ENCODE peak calls at places on chromosomes 16 and 17, in four cellular contexts. K is GM12878, C is HepG2, R is K562. E is an unnamed sample.

GRCh38 chr16:68005786-68006286 is 6.6 kb upstream of the DPEP2 start:
- DNase-seq in K (no peak), C (no peak), R (no peak), E (no peak)

GRCh38 chr16:29156511-29156910 is 171.7 kb downstream of the LAT start:
- DNase-seq in K (no peak), C (no peak), R (no peak), E (no peak)

GRCh38 chr16:23365602-23366240 is 63.6 kb downstream of the SCNN1B start:
- DNase-seq in K (peak), C (no peak), R (no peak), E (no peak)

GRCh38 chr16:66443269-66443652 is 16.2 kb downstream of the BEAN1 start:
- DNase-seq in K (no peak), C (no peak), R (no peak), E (no peak)

GRCh38 chr17:77842148-77842905 is 116.2 kb upstream of the TNRC6C start:
- DNase-seq in K (no peak), C (no peak), R (no peak), E (peak)

GRCh38 chr17:39704821-39705551 is 5.1 kb downstream of the ERBB2 start:
- DNase-seq in K (no peak), C (no peak), R (no peak), E (peak)

GRCh38 chr16:85162478-85163277 is 50.4 kb upstream of the CIBAR2 start:
- DNase-seq in K (no peak), C (no peak), R (no peak), E (no peak)

GRCh38 chr16:15440852-15441251 is 6.5 kb downstream of the BMERB1 start:
- DNase-seq in K (no peak), C (no peak), R (no peak), E (no peak)

GRCh38 chr16:77660311-77660710 is 62.0 kb upstream of the NUDT7 start:
- DNase-seq in K (no peak), C (peak), R (peak), E (no peak)

GRCh38 chr17:17667947-17668346 is 13.3 kb upstream of the RAI1 start:
- DNase-seq in K (no peak), C (no peak), R (no peak), E (no peak)

GRCh38 chr17:17665255-17665654 is 16.0 kb upstream of the RAI1 start:
- DNase-seq in K (no peak), C (no peak), R (no peak), E (no peak)

GRCh38 chr17:17668358-17668757 is 12.9 kb upstream of the RAI1 start:
- DNase-seq in K (no peak), C (no peak), R (no peak), E (no peak)

GRCh38 chr17:17666111-17666714 is 15.0 kb upstream of the RAI1 start:
- DNase-seq in K (no peak), C (peak), R (no peak), E (no peak)

DNA sequence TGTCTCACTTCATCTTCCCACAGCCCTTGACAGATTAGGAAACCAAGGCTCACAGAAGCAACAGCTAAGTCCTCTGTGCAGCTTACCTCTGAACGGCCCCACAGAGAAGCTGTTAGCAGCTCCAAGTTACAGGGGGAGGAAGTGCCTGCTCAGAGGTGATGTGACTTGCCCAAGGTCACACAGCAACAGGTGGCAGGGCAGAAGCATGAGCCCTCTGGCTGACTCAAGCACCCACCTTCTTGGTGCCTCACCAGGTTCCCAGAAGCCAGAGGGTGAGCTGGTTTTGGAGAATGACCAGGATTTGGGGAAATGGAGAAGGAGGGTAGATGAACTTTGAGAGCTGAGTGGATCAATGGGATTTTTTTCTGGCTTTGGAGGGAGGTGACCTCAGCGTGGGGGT is 14.0 kb upstream of the RAI1 start:
- DNase-seq in K (no peak), C (no peak), R (no peak), E (no peak)
- TF ChIP-seq ESRRA in K (no peak), C (no peak), R (no peak), E (no peak)

GRCh38 chr17:7389924-7390910 is 4.1 kb downstream of the PLSCR3 start:
- DNase-seq in K (no peak), C (no peak), R (no peak), E (no peak)
- TF ChIP-seq ATF3 in K (no peak), C (no peak), R (no peak), E (no peak)

DNA sequence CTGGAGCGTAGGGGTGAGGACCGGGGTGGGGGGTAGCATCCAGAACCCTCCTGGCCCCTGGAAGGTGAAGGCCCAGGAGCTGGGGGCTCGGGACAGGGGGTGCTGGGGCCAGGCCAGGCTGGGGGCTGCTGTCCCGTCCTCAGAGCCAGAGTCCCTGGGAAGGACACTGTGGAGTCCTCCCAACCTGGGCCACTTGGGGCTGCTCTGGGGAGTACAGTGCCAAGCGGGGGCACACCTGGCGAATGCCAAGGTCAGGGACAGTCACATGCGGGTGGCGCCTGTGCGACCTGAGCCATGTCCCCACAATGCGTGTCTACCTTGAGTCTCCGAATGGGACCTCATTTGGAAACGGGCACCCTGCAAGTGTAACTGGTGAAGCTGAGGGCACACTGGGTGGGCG is 1.2 kb upstream of the PERCC1 start:
- DNase-seq in K (no peak), C (no peak), R (no peak), E (no peak)
- TF ChIP-seq ESRRA in K (no peak), C (no peak), R (no peak), E (no peak)

DNA sequence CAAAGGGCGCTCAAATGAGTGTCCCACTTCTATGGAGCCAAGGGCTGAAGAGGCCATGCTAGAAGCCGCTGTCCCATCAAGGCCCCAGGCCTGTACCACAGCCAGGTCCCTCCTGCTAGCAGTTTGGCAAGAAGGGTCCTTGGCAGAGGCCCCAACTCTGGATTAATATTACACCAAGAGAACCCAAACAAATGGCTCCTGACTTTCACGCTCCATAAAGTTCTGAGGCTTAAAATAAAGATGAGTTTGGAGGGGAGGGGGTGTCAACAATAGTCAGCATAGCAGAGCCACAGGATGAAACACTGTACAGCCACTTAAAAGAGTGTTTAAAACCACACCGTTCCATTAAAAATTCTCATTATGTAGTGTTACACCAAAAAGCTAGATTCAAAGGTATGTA is 30.5 kb downstream of the CUEDC1 start:
- DNase-seq in K (no peak), C (no peak), R (no peak), E (no peak)
- TF ChIP-seq ATF3 in K (no peak), C (no peak), R (no peak), E (no peak)

DNA sequence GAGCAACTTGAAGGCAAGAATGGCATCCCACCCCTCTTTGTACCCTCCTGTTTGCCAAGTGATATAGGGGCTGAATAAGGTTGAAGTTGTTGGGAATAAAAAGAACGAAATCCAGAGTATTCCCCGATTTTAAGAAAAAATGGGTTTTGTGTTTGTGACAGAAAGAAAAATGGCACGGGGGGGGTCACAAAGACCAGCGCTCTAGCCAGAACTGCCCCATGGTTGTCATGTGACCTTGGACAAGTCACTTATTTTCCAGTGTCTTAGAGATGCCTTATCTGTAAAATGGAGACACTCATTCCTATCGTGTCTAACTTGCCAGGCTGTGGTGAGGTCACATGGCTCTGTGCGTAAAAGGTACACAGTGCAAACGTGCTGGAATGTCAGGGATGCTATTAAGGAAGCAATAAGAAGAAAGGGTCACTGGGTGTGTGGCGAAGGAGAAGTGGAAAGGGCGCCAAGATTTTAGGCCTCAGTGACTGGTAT is 1.6 kb upstream of the HEXIM1 start:
- DNase-seq in K (no peak), C (no peak), R (no peak), E (no peak)
- TF ChIP-seq ESRRA in K (no peak), C (no peak), R (peak), E (no peak)

GRCh38 chr16:25914357-25914962 is 222.7 kb downstream of the HS3ST4 start:
- DNase-seq in K (no peak), C (no peak), R (no peak), E (no peak)
- TF ChIP-seq ATF3 in K (no peak), C (no peak), R (no peak), E (no peak)

GRCh38 chr17:33055171-33055611 is 63.5 kb downstream of the SPACA3 start:
- DNase-seq in K (no peak), C (no peak), R (no peak), E (no peak)
- TF ChIP-seq ESRRA in K (no peak), C (no peak), R (no peak), E (no peak)

E was measured in WTC11.